ENCODE peak calls at places on chromosomes 3 and 15, in four cellular contexts. J is effector memory CD4-positive, alpha-beta T cell; R is cardiac muscle cell; K is colonic mucosa. S is an unnamed sample.

GRCh38 chr3:126398423-126399347 is 4.0 kb downstream of the CFAP100 start:
- DNase-seq in J (no peak), R (no peak), K (no peak), S (no peak)

GRCh38 chr15:27399236-27399635 is 428.3 kb downstream of the GABRG3 start:
- DNase-seq in J (no peak), R (no peak), K (no peak), S (no peak)

GRCh38 chr15:89836255-89837133 is 21.8 kb upstream of the ANPEP start:
- DNase-seq in J (no peak), R (peak; percentile 97), K (no peak), S (no peak)

GRCh38 chr3:50319872-50320625 is 2.5 kb downstream of the HYAL2 start:
- DNase-seq in J (no peak), R (no peak), K (no peak), S (no peak)

GRCh38 chr15:69014454-69014853 is at the start of gene NOX5:
- DNase-seq in J (no peak), R (no peak), K (peak; percentile 45), S (no peak)

GRCh38 chr15:40443846-40444245 is 3.1 kb downstream of the BAHD1 start:
- DNase-seq in J (no peak), R (no peak), K (no peak), S (no peak)

GRCh38 chr15:60519218-60519617 is 40.3 kb upstream of the ICE2 start:
- DNase-seq in J (no peak), R (no peak), K (no peak), S (no peak)

GRCh38 chr3:13106308-13106970 is 33.2 kb upstream of the IQSEC1 start:
- DNase-seq in J (no peak), R (no peak), K (no peak), S (no peak)

GRCh38 chr3:107992976-107993684 is 97.7 kb downstream of the CD47 start:
- DNase-seq in J (no peak), R (no peak), K (no peak), S (no peak)

GRCh38 chr15:85514413-85514812 is 134.0 kb downstream of the AKAP13 start:
- DNase-seq in J (no peak), R (no peak), K (no peak), S (no peak)

GRCh38 chr3:186413615-186414415 is 51.8 kb upstream of the DGKG start:
- DNase-seq in J (no peak), R (peak; percentile 12), K (no peak), S (peak; percentile 53)

GRCh38 chr3:159806412-159806811 is 182.2 kb upstream of the IL12A start:
- DNase-seq in J (no peak), R (peak; percentile 56), K (no peak), S (no peak)

GRCh38 chr3:22862111-22862510 is 341.0 kb upstream of the UBE2E2 start:
- DNase-seq in J (no peak), R (no peak), K (no peak), S (no peak)

GRCh38 chr15:45522931-45523331 is 376 bp upstream of the SLC30A4 start:
- DNase-seq in J (no peak), R (no peak), K (no peak), S (peak; percentile 49)

GRCh38 chr15:39934415-39935044 is 615 bp downstream of the EIF2AK4 start:
- DNase-seq in J (no peak), R (no peak), K (peak; percentile 27), S (peak; percentile 9)

GRCh38 chr3:45760878-45761711 is 35.2 kb downstream of the SLC6A20 start:
- DNase-seq in J (no peak), R (peak; percentile 77), K (peak; percentile 51), S (peak; percentile 64)

GRCh38 chr3:21174461-21174860 is 576.5 kb downstream of the ZNF385D start:
- DNase-seq in J (no peak), R (peak; percentile 35), K (no peak), S (no peak)

GRCh38 chr3:44942202-44942921 is 33.6 kb downstream of the ZDHHC3 start:
- DNase-seq in J (no peak), R (peak; percentile 7), K (no peak), S (no peak)

GRCh38 chr3:156819842-156820686 is 6.1 kb upstream of the LEKR1 start:
- DNase-seq in J (no peak), R (no peak), K (no peak), S (no peak)

GRCh38 chr15:99430881-99431401 is 134.8 kb upstream of the MEF2A start:
- DNase-seq in J (no peak), R (no peak), K (no peak), S (no peak)

GRCh38 chr3:72460215-72461174 is 387.8 kb downstream of the SHQ1 start:
- DNase-seq in J (no peak), R (no peak), K (no peak), S (no peak)

GRCh38 chr15:31433101-31433500 is 106.5 kb downstream of the KLF13 start:
- DNase-seq in J (no peak), R (no peak), K (no peak), S (no peak)

GRCh38 chr15:23566070-23567050 is 886 bp downstream of the MKRN3 start:
- DNase-seq in J (peak; percentile 19), R (no peak), K (no peak), S (no peak)
- H3K9me3 ChIP-seq in J (no peaks in the 10 kb centered on the region), R (peaks cover 1% of the 10 kb centered on the region), K (no peaks in the 10 kb centered on the region), S (no peaks in the 10 kb centered on the region)

GRCh38 chr15:56963126-56963525 is 44.7 kb downstream of the TCF12 start:
- DNase-seq in J (no peak), R (no peak), K (no peak), S (no peak)

GRCh38 chr15:56965614-56966013 is 47.2 kb downstream of the TCF12 start:
- DNase-seq in J (no peak), R (no peak), K (no peak), S (peak; percentile 56)

GRCh38 chr15:56960116-56960515 is 41.7 kb downstream of the TCF12 start:
- DNase-seq in J (no peak), R (no peak), K (no peak), S (no peak)

GRCh38 chr15:56964182-56964581 is 45.7 kb downstream of the TCF12 start:
- DNase-seq in J (no peak), R (peak; percentile 45), K (no peak), S (no peak)

DNA sequence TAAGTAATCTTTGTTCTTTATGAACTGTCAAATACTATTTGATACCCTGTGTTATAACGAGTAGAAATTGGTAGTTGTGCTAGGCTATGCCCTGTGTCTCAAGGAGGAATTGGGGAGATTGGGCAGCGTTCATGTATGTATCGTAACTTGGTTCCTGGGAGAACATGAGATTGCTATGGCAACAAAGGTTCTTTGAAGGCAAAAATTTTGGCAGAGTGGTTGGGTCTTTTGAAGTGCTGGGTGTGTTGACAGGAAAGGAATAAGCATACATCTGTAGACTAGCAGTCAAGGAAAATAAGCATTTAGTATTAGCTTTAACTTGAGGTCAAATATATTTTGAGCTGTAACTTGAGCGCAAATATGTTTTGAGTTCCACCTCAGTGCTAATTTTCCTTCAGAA is 45.3 kb downstream of the TCF12 start:
- DNase-seq in J (no peak), R (peak; percentile 48), K (no peak), S (no peak)
- H3K4me3 ChIP-seq in J (no peak overlapping the region), R (no peak overlapping the region), K (no peak overlapping the region), S (no peak overlapping the region)

GRCh38 chr15:23589012-23589411 is 23.5 kb downstream of the MKRN3 start:
- DNase-seq in J (no peak), R (no peak), K (no peak), S (no peak)

DNA sequence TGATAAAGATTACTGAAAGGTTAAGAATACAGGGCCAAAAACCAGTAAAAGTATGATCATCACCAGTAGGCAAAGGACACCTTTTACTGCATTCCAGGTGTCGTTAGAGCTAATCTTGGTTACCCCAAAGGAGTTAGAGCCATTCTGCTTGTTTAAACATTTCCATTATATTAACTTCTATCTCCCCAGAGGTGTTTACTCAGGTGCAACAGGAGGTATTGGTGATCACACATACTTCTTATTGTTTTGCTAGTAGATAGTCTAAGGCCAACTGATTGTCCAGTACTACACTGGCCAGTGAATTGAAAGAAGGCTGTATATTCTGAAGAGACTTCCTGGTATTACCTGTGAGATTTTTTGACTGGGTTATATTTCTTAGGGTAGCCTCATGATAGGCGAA is 22.8 kb downstream of the MKRN3 start:
- DNase-seq in J (no peak), R (no peak), K (no peak), S (no peak)
- H3K9me3 ChIP-seq in J (no peaks in the 10 kb centered on the region), R (no peaks in the 10 kb centered on the region), K (no peaks in the 10 kb centered on the region), S (no peaks in the 10 kb centered on the region)

GRCh38 chr3:71241981-71242552 is 341.5 kb downstream of the FOXP1 start:
- DNase-seq in J (no peak), R (no peak), K (no peak), S (no peak)

GRCh38 chr3:71245052-71245488 is 338.5 kb downstream of the FOXP1 start:
- DNase-seq in J (no peak), R (peak; percentile 88), K (no peak), S (no peak)

GRCh38 chr3:71244153-71245051 is 339.1 kb downstream of the FOXP1 start:
- DNase-seq in J (no peak), R (peak; percentile 90), K (no peak), S (no peak)

GRCh38 chr3:71245971-71246860 is 337.3 kb downstream of the FOXP1 start:
- DNase-seq in J (no peak), R (peak; percentile 41), K (no peak), S (peak; percentile 71)

GRCh38 chr3:71243230-71243629 is 340.3 kb downstream of the FOXP1 start:
- DNase-seq in J (no peak), R (peak; percentile 31), K (no peak), S (no peak)
- H3K4me3 ChIP-seq in J (no peak overlapping the region), R (peak overlapping the region; percentile 49), K (no peak overlapping the region), S (no peak overlapping the region)

DNA sequence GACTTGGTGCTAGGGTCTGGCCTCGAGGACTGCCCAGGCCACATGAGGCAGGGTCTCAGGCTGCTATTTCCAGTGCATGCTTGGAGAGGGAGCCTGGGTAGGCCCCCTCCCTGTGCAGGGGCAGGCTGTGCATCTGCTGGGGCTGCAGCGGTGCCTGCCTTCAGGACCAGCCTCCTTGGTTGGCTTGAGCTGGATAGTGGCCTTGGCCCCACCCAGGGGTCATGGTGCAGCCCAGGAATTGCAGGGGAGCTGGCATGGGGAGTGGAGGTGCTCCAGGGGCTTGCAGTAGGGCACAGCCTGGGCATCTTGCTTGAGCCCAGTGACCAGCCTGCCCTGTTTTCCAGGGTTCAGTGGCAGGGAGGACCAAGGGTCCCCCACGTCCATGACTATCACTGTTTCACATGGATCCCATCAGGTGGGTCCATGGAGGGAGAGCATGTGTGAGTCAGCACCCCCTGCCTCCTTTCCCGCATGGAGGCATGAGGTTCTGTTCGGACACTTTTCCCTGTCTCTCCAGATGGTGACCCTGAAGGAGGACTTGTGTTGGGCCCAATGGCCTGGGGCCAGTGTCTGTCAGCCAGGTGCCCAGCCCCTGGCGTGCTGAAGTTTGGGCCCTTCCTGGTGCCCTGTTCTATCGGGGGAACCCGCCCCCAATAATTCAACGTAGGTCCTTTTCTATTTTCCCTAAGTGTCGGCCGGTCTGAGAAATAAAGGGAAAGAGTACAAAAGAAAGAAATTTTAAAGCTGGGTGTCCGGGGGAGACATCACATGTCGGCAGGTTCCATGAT is 218.6 kb downstream of the SNRPN start:
- DNase-seq in J (no peak), R (no peak), K (peak; percentile 9), S (no peak)
- H3K9me3 ChIP-seq in J (peaks cover 26% of the 10 kb centered on the region), R (no peaks in the 10 kb centered on the region), K (peaks cover 6% of the 10 kb centered on the region), S (peaks cover 10% of the 10 kb centered on the region)

GRCh38 chr3:53163459-53164387 is 2.7 kb downstream of the PRKCD start:
- DNase-seq in J (no peak), R (peak; percentile 30), K (no peak), S (no peak)
- H3K4me3 ChIP-seq in J (no peak overlapping the region), R (no peak overlapping the region), K (no peak overlapping the region), S (no peak overlapping the region)